ENCODE peak calls at places on chromosomes 16 and 17, in four cellular contexts. One of them, this sample, is unnamed.

GRCh38 chr17:37527249-37527851 is 37.7 kb downstream of the DUSP14 start:
- DNase-seq in H1: peak
- DNase-seq in SK-N-SH: peak
- DNase-seq in A549: peak
- DNase-seq in this sample: peak

GRCh38 chr17:32709562-32709961 is 167.4 kb downstream of the MYO1D start:
- DNase-seq in A549: no peak
- DNase-seq in H1: no peak
- DNase-seq in SK-N-SH: no peak
- DNase-seq in this sample: no peak

GRCh38 chr16:66054095-66054494 is 312.4 kb upstream of the CDH5 start:
- DNase-seq in A549: no peak
- DNase-seq in SK-N-SH: no peak
- DNase-seq in H1: no peak
- DNase-seq in this sample: no peak

GRCh38 chr16:51149721-51150158 is 1.3 kb downstream of the SALL1 start:
- DNase-seq in H1: peak
- DNase-seq in SK-N-SH: peak
- DNase-seq in A549: no peak
- DNase-seq in this sample: no peak

GRCh38 chr17:76500074-76500744 is 1.0 kb downstream of the RHBDF2 start:
- DNase-seq in SK-N-SH: no peak
- DNase-seq in A549: no peak
- DNase-seq in H1: no peak
- DNase-seq in this sample: no peak

GRCh38 chr17:81549826-81550225 is 2.3 kb downstream of the FAAP100 start:
- DNase-seq in SK-N-SH: no peak
- DNase-seq in H1: no peak
- DNase-seq in A549: no peak
- DNase-seq in this sample: no peak

GRCh38 chr17:27810211-27810901 is 10.0 kb upstream of the NOS2 start:
- DNase-seq in H1: no peak
- DNase-seq in A549: no peak
- DNase-seq in SK-N-SH: no peak
- DNase-seq in this sample: no peak

GRCh38 chr16:23784811-23785447 is 30.1 kb downstream of the CHP2 start:
- DNase-seq in H1: no peak
- DNase-seq in SK-N-SH: no peak
- DNase-seq in A549: peak
- DNase-seq in this sample: no peak

GRCh38 chr16:2072926-2073325 is 25.1 kb downstream of the TSC2 start:
- DNase-seq in A549: no peak
- DNase-seq in H1: no peak
- DNase-seq in SK-N-SH: no peak
- DNase-seq in this sample: no peak

GRCh38 chr16:17757808-17758207 is 287.0 kb upstream of the XYLT1 start:
- DNase-seq in H1: no peak
- DNase-seq in A549: no peak
- DNase-seq in SK-N-SH: no peak
- DNase-seq in this sample: no peak

GRCh38 chr16:30805370-30806169 is 18.6 kb upstream of the ZNF629 start:
- DNase-seq in A549: peak
- DNase-seq in H1: peak
- DNase-seq in SK-N-SH: peak
- DNase-seq in this sample: peak

GRCh38 chr17:16987830-16988601 is 16.1 kb upstream of the TNFRSF13B start:
- DNase-seq in A549: peak
- DNase-seq in H1: no peak
- DNase-seq in SK-N-SH: no peak
- DNase-seq in this sample: no peak

GRCh38 chr17:9360610-9361571 is 214.7 kb downstream of the STX8 start:
- DNase-seq in A549: peak
- DNase-seq in SK-N-SH: no peak
- DNase-seq in H1: no peak
- DNase-seq in this sample: peak

GRCh38 chr17:7931709-7932482 is at the start of the genes CNTROB and TRAPPC1:
- DNase-seq in SK-N-SH: peak
- DNase-seq in A549: peak
- DNase-seq in H1: peak
- DNase-seq in this sample: peak

GRCh38 chr17:56812971-56813388 is 20.7 kb downstream of the C17orf67 start:
- DNase-seq in A549: no peak
- DNase-seq in SK-N-SH: peak
- DNase-seq in H1: no peak
- DNase-seq in this sample: no peak

GRCh38 chr17:77696151-77696719 is 262.3 kb upstream of the TNRC6C start:
- DNase-seq in A549: no peak
- DNase-seq in SK-N-SH: peak
- DNase-seq in H1: no peak
- DNase-seq in this sample: no peak

GRCh38 chr17:65035191-65035590 is 21.3 kb downstream of the GNA13 start:
- DNase-seq in H1: no peak
- DNase-seq in SK-N-SH: no peak
- DNase-seq in A549: no peak
- DNase-seq in this sample: no peak

GRCh38 chr17:71327376-71328059 is 793.3 kb upstream of the SOX9 start:
- DNase-seq in SK-N-SH: no peak
- DNase-seq in A549: no peak
- DNase-seq in H1: no peak
- DNase-seq in this sample: no peak

GRCh38 chr17:49571283-49571682 is 4.4 kb upstream of the NXPH3 start:
- DNase-seq in A549: no peak
- DNase-seq in SK-N-SH: peak
- DNase-seq in H1: no peak
- DNase-seq in this sample: no peak

GRCh38 chr16:51151435-51151950 is 423 bp upstream of the SALL1 start:
- DNase-seq in A549: peak
- DNase-seq in SK-N-SH: peak
- DNase-seq in H1: peak
- DNase-seq in this sample: peak

GRCh38 chr16:87681990-87682570 is 79.8 kb downstream of the JPH3 start:
- DNase-seq in SK-N-SH: no peak
- DNase-seq in H1: peak
- DNase-seq in A549: peak
- DNase-seq in this sample: peak

GRCh38 chr17:50533720-50534148 is 1.2 kb downstream of the EPN3 start:
- DNase-seq in H1: peak
- DNase-seq in SK-N-SH: peak
- DNase-seq in A549: no peak
- DNase-seq in this sample: no peak

GRCh38 chr16:31475949-31476304 is 4.0 kb downstream of the TGFB1I1 start:
- DNase-seq in A549: no peak
- DNase-seq in SK-N-SH: no peak
- DNase-seq in H1: peak
- DNase-seq in this sample: no peak

GRCh38 chr16:15742716-15743115 is 92.7 kb downstream of the NDE1 start:
- DNase-seq in SK-N-SH: no peak
- DNase-seq in H1: no peak
- DNase-seq in A549: no peak
- DNase-seq in this sample: peak

GRCh38 chr16:82236875-82237274 is 66.9 kb upstream of the MPHOSPH6 start:
- DNase-seq in H1: no peak
- DNase-seq in A549: no peak
- DNase-seq in SK-N-SH: no peak
- DNase-seq in this sample: no peak

GRCh38 chr17:60224064-60224463 is 74.3 kb downstream of the CA4 start:
- DNase-seq in A549: no peak
- DNase-seq in SK-N-SH: no peak
- DNase-seq in H1: no peak
- DNase-seq in this sample: no peak

GRCh38 chr16:66925322-66925840 is at the start of gene RRAD:
- DNase-seq in H1: peak
- DNase-seq in A549: no peak
- DNase-seq in SK-N-SH: no peak
- DNase-seq in this sample: no peak

GRCh38 chr17:16406742-16407674 is 8.4 kb upstream of the TRPV2 start:
- DNase-seq in H1: peak
- DNase-seq in SK-N-SH: peak
- DNase-seq in A549: peak
- DNase-seq in this sample: no peak

GRCh38 chr17:65515959-65516948 is 45.2 kb downstream of the AXIN2 start:
- DNase-seq in H1: peak
- DNase-seq in SK-N-SH: no peak
- DNase-seq in A549: no peak
- DNase-seq in this sample: peak

GRCh38 chr16:75042423-75043174 is 43.8 kb downstream of the ZNRF1 start:
- DNase-seq in A549: no peak
- DNase-seq in SK-N-SH: no peak
- DNase-seq in H1: no peak
- DNase-seq in this sample: no peak
- TF ChIP-seq RFX5 in A549: no peak
- TF ChIP-seq RFX5 in SK-N-SH: no peak
- TF ChIP-seq RFX5 in H1: no peak
- TF ChIP-seq RFX5 in this sample: no peak

GRCh38 chr17:36443777-36444176 is 42.7 kb upstream of the ZNHIT3 start:
- DNase-seq in H1: no peak
- DNase-seq in SK-N-SH: no peak
- DNase-seq in A549: no peak
- DNase-seq in this sample: no peak
- TF ChIP-seq RFX5 in H1: no peak
- TF ChIP-seq RFX5 in SK-N-SH: no peak
- TF ChIP-seq RFX5 in A549: no peak
- TF ChIP-seq RFX5 in this sample: no peak

DNA sequence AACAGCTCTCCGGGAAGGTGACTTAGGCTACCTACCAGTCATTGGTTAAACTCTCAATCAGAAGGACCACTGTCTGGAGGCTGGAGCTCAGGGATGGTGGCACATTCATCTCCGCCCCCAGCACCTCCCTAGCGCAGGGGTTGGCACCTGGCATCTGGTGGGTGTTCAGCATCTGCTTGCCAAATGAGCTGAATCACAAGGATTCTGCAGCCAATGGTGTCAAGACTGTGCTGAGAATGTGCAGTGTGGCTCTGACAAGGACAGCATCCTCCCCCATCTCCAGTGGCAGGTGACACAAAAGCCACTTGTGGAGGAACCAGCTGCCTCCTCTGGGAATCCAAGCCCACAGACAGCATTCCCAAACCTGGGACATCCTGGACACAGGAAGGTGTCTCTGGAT is 35.2 kb downstream of the PLXDC1 start:
- DNase-seq in H1: no peak
- DNase-seq in A549: no peak
- DNase-seq in SK-N-SH: no peak
- DNase-seq in this sample: no peak
- TF ChIP-seq RFX5 in H1: no peak
- TF ChIP-seq RFX5 in A549: no peak
- TF ChIP-seq RFX5 in SK-N-SH: no peak
- TF ChIP-seq RFX5 in this sample: no peak

GRCh38 chr16:49575352-49576172 is 202.0 kb downstream of the C16orf78 start:
- DNase-seq in SK-N-SH: no peak
- DNase-seq in A549: no peak
- DNase-seq in H1: peak
- DNase-seq in this sample: no peak
- TF ChIP-seq RFX5 in SK-N-SH: no peak
- TF ChIP-seq RFX5 in A549: no peak
- TF ChIP-seq RFX5 in H1: no peak
- TF ChIP-seq RFX5 in this sample: no peak

GRCh38 chr17:4480929-4481898 is 17.5 kb upstream of the SPNS2 start:
- DNase-seq in A549: no peak
- DNase-seq in SK-N-SH: no peak
- DNase-seq in H1: no peak
- DNase-seq in this sample: no peak
- TF ChIP-seq RFX5 in A549: no peak
- TF ChIP-seq RFX5 in SK-N-SH: no peak
- TF ChIP-seq RFX5 in H1: no peak
- TF ChIP-seq RFX5 in this sample: no peak

This sample was measured in HepG2.